ENCODE peak calls at places on chromosome 6, in four cellular contexts. W is IMR-90, V is mesendoderm, J is H1. X is an unnamed sample.

GRCh38 chr6:10633216-10633615 is 61.2 kb downstream of the C6orf52 start:
- DNase-seq in W (peak; percentile 75), V (peak; percentile 63), J (no peak), X (no peak)

GRCh38 chr6:3259491-3259958 is 778 bp downstream of the PSMG4 start:
- DNase-seq in W (peak; percentile 41), V (peak; percentile 81), J (no peak), X (peak; percentile 57)

GRCh38 chr6:13742961-13743735 is 31.5 kb upstream of the RANBP9 start:
- DNase-seq in W (no peak), V (no peak), J (no peak), X (no peak)

GRCh38 chr6:113120577-113121285 is 736.4 kb upstream of the MARCKS start:
- DNase-seq in W (peak; percentile 93), V (peak; percentile 78), J (no peak), X (no peak)

GRCh38 chr6:6002809-6003333 is 3.9 kb downstream of the NRN1 start:
- DNase-seq in W (no peak), V (peak; percentile 54), J (no peak), X (no peak)

GRCh38 chr6:154239392-154239791 is 117.2 kb downstream of the IPCEF1 start:
- DNase-seq in W (no peak), V (no peak), J (no peak), X (no peak)

GRCh38 chr6:170561550-170561949 is 7.4 kb downstream of the TBP start:
- DNase-seq in W (no peak), V (no peak), J (no peak), X (no peak)

GRCh38 chr6:88050140-88050818 is 2.6 kb downstream of the SPACA1 start:
- DNase-seq in W (no peak), V (no peak), J (no peak), X (no peak)

GRCh38 chr6:71489736-71490135 is 201.1 kb downstream of the OGFRL1 start:
- DNase-seq in W (peak; percentile 90), V (peak; percentile 91), J (no peak), X (peak; percentile 42)

GRCh38 chr6:42021847-42022754 is 28.2 kb upstream of the TAF8 start:
- DNase-seq in W (no peak), V (no peak), J (no peak), X (no peak)

GRCh38 chr6:43076928-43077809 is 1.1 kb downstream of the PTK7 start:
- DNase-seq in W (peak; percentile 38), V (peak; percentile 89), J (peak; percentile 82), X (peak; percentile 81)

GRCh38 chr6:169224185-169224695 is 29.4 kb downstream of the THBS2 start:
- DNase-seq in W (peak; percentile 92), V (no peak), J (no peak), X (no peak)

GRCh38 chr6:22364314-22364713 is 67.5 kb upstream of the PRL start:
- DNase-seq in W (no peak), V (no peak), J (no peak), X (no peak)

GRCh38 chr6:156508126-156508525 is 269.1 kb upstream of the ARID1B start:
- DNase-seq in W (no peak), V (no peak), J (no peak), X (no peak)

GRCh38 chr6:153729189-153729588 is 309.9 kb upstream of the OPRM1 start:
- DNase-seq in W (no peak), V (no peak), J (no peak), X (no peak)

GRCh38 chr6:21587182-21587924 is 6.2 kb upstream of the SOX4 start:
- DNase-seq in W (peak; percentile 58), V (peak; percentile 81), J (no peak), X (peak; percentile 75)

GRCh38 chr6:111764238-111765182 is 108.7 kb downstream of the FYN start:
- DNase-seq in W (no peak), V (peak; percentile 61), J (no peak), X (peak; percentile 49)

GRCh38 chr6:64520050-64520449 is 884.4 kb downstream of the PHF3 start:
- DNase-seq in W (peak; percentile 95), V (peak; percentile 34), J (no peak), X (no peak)

GRCh38 chr6:41530476-41530875 is 15.7 kb upstream of the FOXP4 start:
- DNase-seq in W (no peak), V (no peak), J (no peak), X (no peak)

GRCh38 chr6:144912474-144912873 is 627.3 kb downstream of the UTRN start:
- DNase-seq in W (peak; percentile 90), V (no peak), J (no peak), X (no peak)

GRCh38 chr6:11983306-11983705 is 28.8 kb upstream of the HIVEP1 start:
- DNase-seq in W (no peak), V (no peak), J (no peak), X (no peak)

GRCh38 chr6:132213191-132213590 is 188.1 kb downstream of the MOXD1 start:
- DNase-seq in W (no peak), V (no peak), J (no peak), X (no peak)

GRCh38 chr6:89368107-89368506 is 15.6 kb upstream of the UBE2J1 start:
- DNase-seq in W (peak; percentile 45), V (peak; percentile 63), J (peak; percentile 82), X (no peak)

DNA sequence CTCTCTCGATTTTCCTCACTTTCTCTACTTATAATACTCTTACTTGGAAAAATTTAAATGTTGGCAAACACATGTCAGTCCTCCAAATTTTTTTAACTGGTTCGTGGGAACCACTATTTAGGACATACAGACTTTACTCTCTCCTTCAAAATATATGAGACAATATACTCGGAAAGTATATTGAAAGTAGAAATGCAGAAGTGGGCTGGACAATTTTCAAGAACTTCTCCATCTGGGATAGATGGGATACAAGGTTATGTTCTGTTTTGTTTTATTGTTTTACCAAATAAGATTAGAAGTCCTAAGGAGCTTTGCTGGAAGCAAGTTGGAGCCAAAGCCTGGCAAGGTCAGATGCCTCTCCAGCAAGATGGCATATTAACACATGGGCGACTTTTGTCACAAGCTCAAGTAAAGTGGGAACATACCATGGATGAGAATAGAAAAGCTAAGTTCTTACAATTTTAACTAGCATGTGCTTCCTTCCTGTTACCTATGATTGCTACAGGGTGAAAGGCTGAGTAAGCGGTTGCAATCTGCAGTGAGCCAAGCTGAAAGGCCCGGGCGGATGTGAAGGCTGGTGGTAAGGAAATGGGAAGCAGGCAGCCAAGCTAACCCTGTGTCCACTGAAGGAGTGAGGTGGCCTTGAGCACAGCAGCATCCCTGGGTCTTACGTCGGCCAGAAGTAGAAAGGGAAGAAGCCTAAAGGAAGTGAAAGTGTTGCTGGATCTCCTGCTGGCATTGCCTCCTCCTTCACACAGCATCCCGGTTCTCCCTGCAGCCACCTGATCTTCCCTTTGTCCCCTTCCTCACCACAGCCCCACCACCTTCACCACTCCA is 7.1 kb downstream of the MAP3K5 start:
- DNase-seq in W (no peak), V (peak; percentile 13), J (no peak), X (no peak)
- H4K5ac ChIP-seq in W (peak overlapping the region; percentile 82), V (no peak overlapping the region), J (no peak overlapping the region), X (no peak overlapping the region)

GRCh38 chr6:160766657-160767018 is 64.6 kb downstream of the PLG start:
- DNase-seq in W (no peak), V (no peak), J (no peak), X (no peak)
- H4K5ac ChIP-seq in W (no peak overlapping the region), V (no peak overlapping the region), J (no peak overlapping the region), X (no peak overlapping the region)

GRCh38 chr6:148711833-148712653 is 34.8 kb upstream of the UST start:
- DNase-seq in W (peak; percentile 57), V (no peak), J (no peak), X (no peak)

GRCh38 chr6:148704539-148704938 is 42.3 kb upstream of the UST start:
- DNase-seq in W (no peak), V (no peak), J (no peak), X (no peak)

GRCh38 chr6:148713033-148713738 is 33.6 kb upstream of the UST start:
- DNase-seq in W (no peak), V (no peak), J (no peak), X (no peak)

GRCh38 chr6:148713896-148714295 is 32.9 kb upstream of the UST start:
- DNase-seq in W (no peak), V (no peak), J (no peak), X (no peak)

GRCh38 chr6:148709577-148709976 is 37.3 kb upstream of the UST start:
- DNase-seq in W (peak; percentile 63), V (no peak), J (no peak), X (no peak)
- H4K5ac ChIP-seq in W (no peak overlapping the region), V (no peak overlapping the region), J (no peak overlapping the region), X (no peak overlapping the region)

DNA sequence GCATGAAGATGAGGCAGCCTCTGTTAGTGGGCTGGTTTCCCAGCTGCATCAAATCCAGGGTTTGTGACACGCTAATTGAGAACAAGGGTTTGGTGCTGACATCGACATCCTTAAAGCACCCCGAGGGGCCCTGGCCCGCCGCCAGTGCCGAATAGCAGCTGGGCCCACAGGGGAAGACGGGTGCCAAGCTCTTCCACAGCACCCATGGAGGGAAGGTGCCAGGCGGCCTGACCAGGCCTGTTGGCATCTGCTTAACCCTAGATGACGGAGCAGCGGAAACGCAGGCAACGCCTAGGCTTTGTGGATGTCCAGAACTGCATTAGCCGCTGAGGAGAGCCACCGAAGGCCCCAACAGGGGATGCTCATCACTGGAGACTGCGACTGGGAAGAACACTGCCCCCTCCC is 16.0 kb downstream of the UQCC2 start:
- DNase-seq in W (no peak), V (no peak), J (no peak), X (no peak)
- H4K5ac ChIP-seq in W (no peak overlapping the region), V (no peak overlapping the region), J (no peak overlapping the region), X (no peak overlapping the region)

DNA sequence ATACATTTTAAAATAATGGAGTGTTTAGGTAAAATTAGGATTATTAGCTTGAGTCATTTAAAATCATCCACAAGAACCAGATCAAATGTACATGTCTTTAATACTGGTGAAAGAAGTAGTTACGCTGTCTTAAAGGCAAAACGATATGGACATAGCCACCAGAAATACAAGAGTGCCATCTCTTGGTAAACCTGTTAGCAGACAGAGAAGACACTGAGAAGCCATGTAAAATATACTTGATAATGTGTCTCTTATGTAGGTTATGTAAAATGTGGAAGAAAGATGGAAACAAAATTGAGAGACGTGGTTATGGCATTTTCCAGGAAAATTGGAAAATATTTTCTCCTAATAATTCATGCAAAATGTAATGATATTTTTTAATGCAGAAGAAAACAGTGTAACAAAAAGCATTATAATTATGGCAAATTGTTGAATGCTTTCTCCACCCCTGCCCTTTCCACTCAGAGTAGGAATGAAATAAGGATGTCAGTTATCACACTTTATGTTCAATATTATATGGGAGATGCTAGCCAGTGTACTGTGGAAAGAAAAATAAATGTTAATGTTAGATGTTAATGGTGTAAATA is 12.2 kb upstream of the SLC17A2 start:
- DNase-seq in W (peak; percentile 55), V (peak; percentile 49), J (no peak), X (no peak)
- H4K5ac ChIP-seq in W (no peak overlapping the region), V (no peak overlapping the region), J (no peak overlapping the region), X (no peak overlapping the region)

DNA sequence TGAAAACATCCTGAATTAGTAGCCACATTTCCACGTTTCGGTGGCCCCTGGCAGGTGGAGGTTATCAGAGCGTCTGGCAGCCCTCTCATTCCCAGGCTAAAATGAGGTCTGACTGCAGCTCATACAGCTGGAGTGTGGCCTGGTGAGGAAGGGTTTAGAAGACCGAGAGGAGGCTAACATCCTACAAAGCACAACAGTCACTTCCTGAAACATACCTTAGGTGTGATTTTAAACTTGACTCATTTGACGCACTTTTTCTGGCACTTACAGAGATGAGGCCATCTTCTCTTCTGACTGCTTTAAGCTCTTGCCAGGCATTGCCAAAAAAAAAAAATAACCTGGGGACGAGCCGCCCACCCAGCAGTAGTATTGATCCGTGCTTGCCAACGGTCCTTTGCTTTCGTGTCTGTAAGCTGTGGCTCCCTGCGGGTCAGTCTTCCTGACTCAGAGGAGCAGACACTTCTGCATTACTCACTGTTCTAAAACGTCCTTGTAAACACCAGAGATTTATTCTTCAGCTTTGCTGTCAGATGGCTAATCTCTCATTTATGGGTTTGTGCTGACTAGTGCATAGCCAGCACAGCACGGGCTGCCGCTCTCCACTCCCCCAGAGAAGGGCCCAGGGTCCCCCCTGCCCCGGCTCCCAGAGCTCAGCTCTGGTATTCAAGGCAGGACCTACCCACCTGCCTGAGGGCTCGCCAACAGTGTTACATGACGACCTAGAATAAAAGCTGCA is 78.4 kb upstream of the FRMD1 start:
- DNase-seq in W (peak; percentile 78), V (peak; percentile 31), J (peak; percentile 52), X (peak; percentile 29)
- H4K5ac ChIP-seq in W (no peak overlapping the region), V (no peak overlapping the region), J (no peak overlapping the region), X (no peak overlapping the region)